ENCODE peak calls at places on chromosomes 12 and 14, in seven cellular contexts. B, Q, P, J, X, A and H are unnamed samples. For H3K9me3, the result is how much of the 10 kb centered on the place peaks cover.

GRCh38 chr12:121795029-121795977 is 1.8 kb upstream of the RHOF start:
- DNase-seq in B (peak), Q (peak), P (peak), J (peak), X (peak), A (peak), H (peak)

GRCh38 chr12:79098530-79098929 is 234.0 kb downstream of the SYT1 start:
- DNase-seq in B (no peak), Q (no peak), P (no peak), J (no peak), X (no peak), A (no peak), H (no peak)

GRCh38 chr12:115798309-115798917 is 479.1 kb downstream of the MED13L start:
- DNase-seq in B (no peak), Q (no peak), P (no peak), J (no peak), X (no peak), A (no peak), H (no peak)

GRCh38 chr14:104297721-104298401 is 159.5 kb downstream of the KIF26A start:
- DNase-seq in B (no peak), Q (no peak), P (peak), J (no peak), X (peak), A (no peak), H (peak)

GRCh38 chr12:122981036-122981471 is 573 bp downstream of the ARL6IP4 start:
- DNase-seq in B (peak), Q (no peak), P (no peak), J (no peak), X (no peak), A (no peak), H (no peak)

GRCh38 chr14:100317389-100317788 is 5.8 kb upstream of the SLC25A47 start:
- DNase-seq in B (no peak), Q (no peak), P (no peak), J (no peak), X (no peak), A (no peak), H (no peak)

GRCh38 chr12:115000038-115000437 is 316.1 kb upstream of the TBX3 start:
- DNase-seq in B (peak), Q (no peak), P (no peak), J (peak), X (no peak), A (peak), H (no peak)

GRCh38 chr14:21825147-21825743 is 151.6 kb upstream of the OR4E1 start:
- DNase-seq in B (peak), Q (no peak), P (no peak), J (peak), X (no peak), A (peak), H (peak)

GRCh38 chr12:72093930-72094329 is 155.3 kb downstream of the TPH2 start:
- DNase-seq in B (no peak), Q (no peak), P (no peak), J (no peak), X (no peak), A (no peak), H (no peak)

GRCh38 chr14:94548999-94549985 is 11.9 kb upstream of the SERPINA4 start:
- DNase-seq in B (peak), Q (peak), P (peak), J (peak), X (peak), A (peak), H (peak)

GRCh38 chr12:29350080-29350479 is 30.9 kb downstream of the ERGIC2 start:
- DNase-seq in B (peak), Q (no peak), P (no peak), J (peak), X (no peak), A (peak), H (no peak)

GRCh38 chr14:50520947-50521815 is 11.2 kb downstream of the MAP4K5 start:
- DNase-seq in B (no peak), Q (no peak), P (no peak), J (peak), X (no peak), A (peak), H (no peak)

GRCh38 chr12:98883231-98883630 is 238.1 kb downstream of the APAF1 start:
- DNase-seq in B (no peak), Q (no peak), P (no peak), J (no peak), X (no peak), A (no peak), H (no peak)

GRCh38 chr12:78793491-78793890 is 71.1 kb upstream of the SYT1 start:
- DNase-seq in B (no peak), Q (no peak), P (no peak), J (no peak), X (no peak), A (no peak), H (no peak)

GRCh38 chr12:34336619-34337465 is 314.5 kb downstream of the ALG10 start:
- DNase-seq in B (no peak), Q (no peak), P (no peak), J (no peak), X (no peak), A (peak), H (no peak)

GRCh38 chr12:34334538-34334937 is 312.2 kb downstream of the ALG10 start:
- DNase-seq in B (no peak), Q (no peak), P (no peak), J (no peak), X (no peak), A (no peak), H (no peak)

GRCh38 chr12:34334953-34335743 is 312.9 kb downstream of the ALG10 start:
- DNase-seq in B (no peak), Q (no peak), P (no peak), J (no peak), X (no peak), A (no peak), H (no peak)

GRCh38 chr12:34335819-34336262 is 313.5 kb downstream of the ALG10 start:
- DNase-seq in B (no peak), Q (no peak), P (no peak), J (no peak), X (no peak), A (peak), H (no peak)

DNA sequence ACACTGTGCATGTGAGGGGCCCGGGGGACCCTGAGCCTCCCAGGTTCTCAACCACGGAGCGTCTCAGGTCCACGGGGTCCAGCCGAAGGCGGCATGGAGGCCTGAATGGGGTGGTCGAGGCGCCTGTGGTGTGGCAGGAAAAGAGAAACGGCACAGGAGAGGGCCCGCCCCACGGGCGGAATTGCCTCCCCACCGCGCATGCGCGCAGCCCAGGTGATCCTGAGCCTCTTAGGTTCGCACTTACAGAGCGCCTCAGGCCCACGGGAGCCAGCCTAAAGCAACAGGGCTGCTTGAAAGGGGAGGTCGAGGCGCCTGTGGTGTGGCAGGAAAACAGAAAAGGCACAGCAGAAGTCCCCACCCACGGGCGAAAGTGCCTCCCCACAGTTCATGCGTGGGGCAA is 311.0 kb downstream of the ALG10 start:
- DNase-seq in B (no peak), Q (no peak), P (no peak), J (no peak), X (no peak), A (no peak), H (no peak)
- H3K9me3 ChIP-seq in B (under half), Q (under half), P (under half), J (under half), X (under half), A (under half), H (under half)

DNA sequence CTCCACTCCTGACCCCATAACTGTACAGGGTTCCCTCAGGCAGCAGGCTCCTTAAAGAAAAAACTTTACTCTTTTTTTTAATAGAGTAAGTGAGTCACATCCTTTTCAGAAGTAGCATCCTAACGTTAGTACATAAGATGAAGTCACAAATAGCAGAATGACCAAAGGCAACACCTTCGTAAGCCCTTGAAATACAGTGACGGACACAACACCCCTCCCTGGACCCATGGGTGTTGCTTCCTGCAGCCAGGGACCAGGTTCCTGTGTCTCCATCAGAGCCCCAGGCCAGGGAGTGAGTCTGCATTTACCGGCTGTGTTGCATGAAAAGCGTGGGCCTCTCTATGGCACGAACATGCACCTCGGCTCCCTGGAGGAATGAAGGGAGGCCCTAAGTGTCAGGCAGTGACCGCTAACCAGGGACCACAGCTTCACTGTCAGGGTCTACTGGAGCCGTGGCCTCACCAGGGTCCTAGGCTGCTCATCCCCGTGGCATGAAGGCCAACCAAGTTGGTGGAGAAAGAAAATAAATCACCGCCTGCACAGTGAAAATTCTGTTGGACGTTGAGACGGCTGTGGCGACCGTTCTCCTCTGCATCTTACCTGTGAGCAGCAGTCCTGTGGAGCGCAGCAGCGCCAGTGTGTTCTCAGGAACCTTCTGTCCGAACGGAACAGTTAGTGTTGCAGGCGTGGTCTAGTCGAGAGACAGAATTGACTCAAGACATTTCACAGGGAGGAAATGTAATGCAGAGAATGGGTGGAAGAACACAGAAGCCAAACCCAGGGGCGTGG is 339.9 kb upstream of the SFSWAP start:
- DNase-seq in B (no peak), Q (no peak), P (no peak), J (no peak), X (peak), A (no peak), H (no peak)
- H3K9me3 ChIP-seq in B (under half), Q (under half), P (under half), J (under half), X (under half), A (under half), H (under half)

GRCh38 chr12:131353376-131353775 is 357.5 kb upstream of the SFSWAP start:
- DNase-seq in B (no peak), Q (no peak), P (no peak), J (no peak), X (no peak), A (no peak), H (no peak)
- H3K9me3 ChIP-seq in B (under half), Q (under half), P (under half), J (under half), X (under half), A (under half), H (under half)

GRCh38 chr14:70343141-70343540 is 16.3 kb downstream of the COX16 start:
- DNase-seq in B (no peak), Q (no peak), P (no peak), J (no peak), X (no peak), A (no peak), H (no peak)
- H3K9me3 ChIP-seq in B (under half), Q (under half), P (under half), J (under half), X (under half), A (under half), H (under half)